ENCODE peak calls at places on chromosomes 16 and 17, in four cellular contexts. K, X, E and S are unnamed samples.

GRCh38 chr16:84553873-84554399 is 49.5 kb upstream of the MEAK7 start:
- DNase-seq in K (no peak), X (no peak), E (no peak), S (no peak)

GRCh38 chr17:43936434-43936833 is 5.8 kb downstream of the PPY start:
- DNase-seq in K (no peak), X (no peak), E (no peak), S (peak; percentile 39)

GRCh38 chr17:53797497-53797896 is 25.2 kb upstream of the KIF2B start:
- DNase-seq in K (no peak), X (no peak), E (no peak), S (no peak)

GRCh38 chr17:63998050-63998720 is at the start of gene PRR29:
- DNase-seq in K (peak; percentile 95), X (peak; percentile 92), E (peak; percentile 66), S (peak; percentile 31)

GRCh38 chr16:14344945-14345344 is 273.8 kb downstream of the MRTFB start:
- DNase-seq in K (no peak), X (no peak), E (no peak), S (no peak)

GRCh38 chr16:72722552-72722951 is 325.4 kb downstream of the ZFHX3 start:
- DNase-seq in K (no peak), X (peak; percentile 12), E (no peak), S (no peak)

GRCh38 chr17:61383689-61384201 is 15.9 kb upstream of the TBX2 start:
- DNase-seq in K (no peak), X (no peak), E (no peak), S (no peak)

GRCh38 chr17:82106697-82107305 is 8.8 kb upstream of the FASN start:
- DNase-seq in K (no peak), X (no peak), E (no peak), S (no peak)

GRCh38 chr16:23478566-23478965 is 25.6 kb upstream of the COG7 start:
- DNase-seq in K (no peak), X (no peak), E (no peak), S (no peak)

GRCh38 chr17:68197997-68198930 is 49.6 kb upstream of the AMZ2 start:
- DNase-seq in K (peak; percentile 24), X (no peak), E (no peak), S (no peak)

GRCh38 chr17:28071891-28072606 is 29.6 kb downstream of the NLK start:
- DNase-seq in K (no peak), X (no peak), E (no peak), S (no peak)

GRCh38 chr16:52482916-52483315 is 64.0 kb downstream of the TOX3 start:
- DNase-seq in K (no peak), X (no peak), E (no peak), S (no peak)

GRCh38 chr17:81406117-81406953 is 11.1 kb downstream of the BAHCC1 start:
- DNase-seq in K (no peak), X (no peak), E (no peak), S (no peak)

GRCh38 chr16:71846443-71846842 is 667 bp downstream of the ATXN1L start:
- DNase-seq in K (no peak), X (no peak), E (no peak), S (no peak)

GRCh38 chr17:57284984-57285646 is 28.8 kb downstream of the MSI2 start:
- DNase-seq in K (no peak), X (peak; percentile 72), E (peak; percentile 65), S (no peak)

GRCh38 chr17:70332811-70333210 is 163.5 kb downstream of the KCNJ2 start:
- DNase-seq in K (no peak), X (no peak), E (no peak), S (no peak)

GRCh38 chr16:58501242-58502131 is 1.5 kb downstream of the NDRG4 start:
- DNase-seq in K (no peak), X (peak; percentile 50), E (peak; percentile 30), S (no peak)

GRCh38 chr17:51203838-51204237 is 37.6 kb downstream of the NME2 start:
- DNase-seq in K (no peak), X (no peak), E (no peak), S (no peak)

GRCh38 chr17:43931062-43931571 is 11.2 kb downstream of the PPY start:
- DNase-seq in K (no peak), X (no peak), E (peak; percentile 92), S (no peak)

GRCh38 chr16:87115646-87116045 is 201.5 kb downstream of the C16orf95 start:
- DNase-seq in K (no peak), X (no peak), E (no peak), S (no peak)

GRCh38 chr16:20566864-20567263 is 9.3 kb downstream of the ACSM2B start:
- DNase-seq in K (no peak), X (no peak), E (no peak), S (no peak)

GRCh38 chr17:50270430-50271172 is 3.7 kb upstream of the TMEM92 start:
- DNase-seq in K (no peak), X (peak; percentile 5), E (no peak), S (peak; percentile 81)

GRCh38 chr16:48608452-48608851 is 1.5 kb downstream of the N4BP1 start:
- DNase-seq in K (no peak), X (no peak), E (no peak), S (no peak)

GRCh38 chr17:43418441-43419374 is 19.9 kb downstream of the ARL4D start:
- DNase-seq in K (peak; percentile 97), X (peak; percentile 21), E (peak; percentile 56), S (peak; percentile 92)

GRCh38 chr17:74951065-74951464 is 15.4 kb downstream of the OTOP3 start:
- DNase-seq in K (no peak), X (no peak), E (no peak), S (no peak)

GRCh38 chr16:11692651-11693050 is 24.4 kb downstream of the SNN start:
- DNase-seq in K (no peak), X (no peak), E (no peak), S (no peak)
- TF ChIP-seq MAZ in K (no peak), X (no peak), E (no peak), S (no peak)

DNA sequence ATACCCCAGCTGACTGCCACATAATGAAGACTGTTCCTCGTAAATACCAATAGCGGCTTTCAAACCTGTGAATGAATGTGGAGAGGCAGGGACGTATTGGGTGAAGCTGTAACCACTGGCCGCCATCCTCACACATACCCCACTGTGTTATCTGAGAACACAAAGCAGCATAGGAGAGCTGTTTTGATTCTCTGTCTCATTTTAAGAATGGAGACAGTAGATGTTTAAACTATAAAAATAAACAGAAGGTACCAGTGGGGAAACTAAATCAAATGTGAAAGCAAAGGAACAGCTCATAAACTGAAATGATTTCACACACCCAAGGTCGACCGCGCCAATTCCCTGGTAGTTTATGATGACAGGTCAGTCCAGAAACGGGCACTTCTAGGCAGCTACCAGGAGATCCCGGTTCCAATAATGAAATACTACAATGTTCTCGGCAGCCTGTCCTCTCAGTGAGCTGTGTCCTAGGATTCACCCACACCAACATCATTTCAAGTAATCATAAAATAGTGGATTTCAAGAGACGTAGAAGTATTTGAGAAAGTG is 109.7 kb downstream of the ADCY9 start:
- DNase-seq in K (no peak), X (no peak), E (no peak), S (peak; percentile 30)
- TF ChIP-seq RFX5 in K (no peak), X (no peak), E (no peak), S (no peak)

GRCh38 chr17:17084317-17084835 is 42.1 kb downstream of the MPRIP start:
- DNase-seq in K (no peak), X (no peak), E (no peak), S (no peak)

GRCh38 chr17:17084941-17085340 is 42.7 kb downstream of the MPRIP start:
- DNase-seq in K (no peak), X (no peak), E (no peak), S (no peak)

GRCh38 chr17:17080781-17081180 is 38.5 kb downstream of the MPRIP start:
- DNase-seq in K (no peak), X (no peak), E (no peak), S (no peak)

GRCh38 chr17:17081304-17081940 is 39.2 kb downstream of the MPRIP start:
- DNase-seq in K (no peak), X (no peak), E (no peak), S (no peak)

GRCh38 chr17:17082878-17083277 is 40.6 kb downstream of the MPRIP start:
- DNase-seq in K (no peak), X (no peak), E (no peak), S (no peak)
- TF ChIP-seq MAZ in K (no peak), X (no peak), E (no peak), S (no peak)

GRCh38 chr17:6997171-6997570 is 1.3 kb downstream of the ALOX12 start:
- DNase-seq in K (no peak), X (no peak), E (no peak), S (no peak)

GRCh38 chr17:6995500-6996255 is at the start of gene ALOX12:
- DNase-seq in K (no peak), X (no peak), E (no peak), S (no peak)

GRCh38 chr17:6996256-6997111 is 635 bp downstream of the ALOX12 start:
- DNase-seq in K (no peak), X (no peak), E (no peak), S (no peak)

GRCh38 chr17:6994118-6994598 is 1.7 kb upstream of the ALOX12 start:
- DNase-seq in K (no peak), X (peak; percentile 53), E (no peak), S (no peak)

GRCh38 chr17:6994666-6995246 is 1.1 kb upstream of the ALOX12 start:
- DNase-seq in K (no peak), X (peak; percentile 29), E (no peak), S (peak; percentile 61)
- TF ChIP-seq RFX5 in K (no peak), X (no peak), E (no peak), S (no peak)

DNA sequence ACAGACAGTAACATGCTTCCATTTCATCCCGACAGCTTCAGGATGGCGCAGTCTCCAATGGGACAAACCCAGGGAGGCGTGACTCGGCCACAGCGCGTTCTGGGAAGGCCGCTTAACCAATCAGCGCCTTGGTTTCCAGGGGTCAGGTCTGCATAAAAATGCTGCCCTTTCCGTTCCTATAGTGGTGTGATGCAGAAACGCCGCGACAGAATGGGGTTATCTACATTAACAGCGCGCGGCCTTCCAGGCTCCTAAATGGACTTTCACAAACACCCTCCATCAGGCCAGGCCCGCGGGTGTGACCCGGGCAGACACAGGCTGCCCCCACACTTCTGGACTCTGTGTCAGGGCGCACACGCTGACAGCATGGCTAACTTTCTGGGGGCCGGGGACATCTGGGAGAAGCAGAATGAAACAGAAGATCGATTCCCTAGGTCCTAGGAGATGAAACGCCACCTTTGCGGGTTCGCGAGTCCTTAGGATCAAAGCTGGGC is 792 bp downstream of the TMEM231 start:
- DNase-seq in K (peak; percentile 97), X (peak; percentile 93), E (peak; percentile 89), S (peak; percentile 86)
- TF ChIP-seq MAZ in K (no peak), X (no peak), E (peak; percentile 10), S (no peak)

GRCh38 chr16:79656537-79657115 is 56.1 kb upstream of the MAF start:
- DNase-seq in K (no peak), X (no peak), E (no peak), S (no peak)
- TF ChIP-seq RFX5 in K (no peak), X (no peak), E (no peak), S (no peak)

GRCh38 chr16:50838885-50839284 is 97.0 kb downstream of the CYLD start:
- DNase-seq in K (no peak), X (no peak), E (no peak), S (no peak)

GRCh38 chr16:50839356-50839755 is 97.5 kb downstream of the CYLD start:
- DNase-seq in K (no peak), X (no peak), E (no peak), S (no peak)

GRCh38 chr16:50839920-50840729 is 98.2 kb downstream of the CYLD start:
- DNase-seq in K (no peak), X (no peak), E (no peak), S (no peak)

GRCh38 chr16:50837324-50837723 is 95.4 kb downstream of the CYLD start:
- DNase-seq in K (no peak), X (no peak), E (no peak), S (no peak)

GRCh38 chr16:50838165-50838564 is 96.3 kb downstream of the CYLD start:
- DNase-seq in K (no peak), X (no peak), E (no peak), S (no peak)
- TF ChIP-seq MAZ in K (no peak), X (no peak), E (no peak), S (no peak)